ENCODE peak calls at places on chromosomes 6 and 20, in four cellular contexts. One of them, this sample, is unnamed.

GRCh38 chr6:34051339-34051919 is 94.5 kb downstream of the GRM4 start:
- DNase-seq in ascending aorta: no peak
- DNase-seq in epithelial cell of proximal tubule: no peak
- DNase-seq in AG08395: no peak
- DNase-seq in this sample: no peak

GRCh38 chr20:57123139-57123903 is 143.1 kb downstream of the BMP7 start:
- DNase-seq in ascending aorta: no peak
- DNase-seq in AG08395: no peak
- DNase-seq in epithelial cell of proximal tubule: no peak
- DNase-seq in this sample: no peak

GRCh38 chr6:158769696-158770446 is 49.3 kb downstream of the EZR start:
- DNase-seq in AG08395: no peak
- DNase-seq in epithelial cell of proximal tubule: no peak
- DNase-seq in ascending aorta: no peak
- DNase-seq in this sample: no peak

GRCh38 chr6:170186006-170186908 is 104.6 kb downstream of the DLL1 start:
- DNase-seq in AG08395: no peak
- DNase-seq in ascending aorta: no peak
- DNase-seq in epithelial cell of proximal tubule: no peak
- DNase-seq in this sample: no peak

GRCh38 chr6:27688014-27688586 is 215.2 kb upstream of the ZNF184 start:
- DNase-seq in AG08395: peak; percentile 61
- DNase-seq in epithelial cell of proximal tubule: no peak
- DNase-seq in ascending aorta: peak; percentile 33
- DNase-seq in this sample: peak; percentile 71

GRCh38 chr20:45967551-45968080 is 4.4 kb downstream of the ZNF335 start:
- DNase-seq in epithelial cell of proximal tubule: no peak
- DNase-seq in ascending aorta: no peak
- DNase-seq in AG08395: no peak
- DNase-seq in this sample: no peak

GRCh38 chr6:81743649-81744048 is 8.8 kb downstream of the TENT5A start:
- DNase-seq in ascending aorta: no peak
- DNase-seq in AG08395: no peak
- DNase-seq in epithelial cell of proximal tubule: no peak
- DNase-seq in this sample: no peak

GRCh38 chr20:47146703-47147102 is 209.8 kb downstream of the ZMYND8 start:
- DNase-seq in AG08395: peak; percentile 67
- DNase-seq in epithelial cell of proximal tubule: peak; percentile 73
- DNase-seq in ascending aorta: no peak
- DNase-seq in this sample: peak; percentile 68

GRCh38 chr6:138987299-138987642 is 782 bp downstream of the REPS1 start:
- DNase-seq in epithelial cell of proximal tubule: no peak
- DNase-seq in ascending aorta: no peak
- DNase-seq in AG08395: no peak
- DNase-seq in this sample: no peak

GRCh38 chr20:64065973-64066341 is 3.0 kb downstream of the TCEA2 start:
- DNase-seq in epithelial cell of proximal tubule: peak; percentile 49
- DNase-seq in AG08395: peak; percentile 86
- DNase-seq in ascending aorta: no peak
- DNase-seq in this sample: peak; percentile 69

GRCh38 chr6:146876271-146877151 is 277.7 kb downstream of the ADGB start:
- DNase-seq in ascending aorta: no peak
- DNase-seq in AG08395: no peak
- DNase-seq in epithelial cell of proximal tubule: no peak
- DNase-seq in this sample: no peak

GRCh38 chr6:52603000-52603795 is 26.3 kb upstream of the TRAM2 start:
- DNase-seq in AG08395: peak; percentile 54
- DNase-seq in epithelial cell of proximal tubule: no peak
- DNase-seq in ascending aorta: no peak
- DNase-seq in this sample: peak; percentile 50

GRCh38 chr6:91631227-91631626 is 1044.4 kb upstream of the MAP3K7 start:
- DNase-seq in epithelial cell of proximal tubule: no peak
- DNase-seq in AG08395: no peak
- DNase-seq in ascending aorta: no peak
- DNase-seq in this sample: no peak

GRCh38 chr20:50744143-50744792 is 12.9 kb downstream of the PARD6B start:
- DNase-seq in AG08395: peak; percentile 90
- DNase-seq in ascending aorta: no peak
- DNase-seq in epithelial cell of proximal tubule: no peak
- DNase-seq in this sample: peak; percentile 91

GRCh38 chr6:126716012-126716411 is 376.1 kb downstream of the CENPW start:
- DNase-seq in ascending aorta: no peak
- DNase-seq in epithelial cell of proximal tubule: no peak
- DNase-seq in AG08395: peak; percentile 33
- DNase-seq in this sample: peak; percentile 24

GRCh38 chr6:96153775-96154174 is 138.0 kb downstream of the FUT9 start:
- DNase-seq in AG08395: no peak
- DNase-seq in epithelial cell of proximal tubule: no peak
- DNase-seq in ascending aorta: no peak
- DNase-seq in this sample: no peak

GRCh38 chr6:106628658-106629102 is 618 bp downstream of the RTN4IP1 start:
- DNase-seq in epithelial cell of proximal tubule: no peak
- DNase-seq in AG08395: no peak
- DNase-seq in ascending aorta: no peak
- DNase-seq in this sample: no peak

GRCh38 chr6:160837146-160837545 is 135.1 kb downstream of the PLG start:
- DNase-seq in ascending aorta: no peak
- DNase-seq in epithelial cell of proximal tubule: no peak
- DNase-seq in AG08395: no peak
- DNase-seq in this sample: no peak

GRCh38 chr6:13307508-13307995 is 20.8 kb downstream of the TBC1D7 start:
- DNase-seq in AG08395: no peak
- DNase-seq in ascending aorta: no peak
- DNase-seq in epithelial cell of proximal tubule: no peak
- DNase-seq in this sample: peak; percentile 67

GRCh38 chr6:20411953-20412352 is 10.3 kb downstream of the E2F3 start:
- DNase-seq in epithelial cell of proximal tubule: no peak
- DNase-seq in AG08395: no peak
- DNase-seq in ascending aorta: no peak
- DNase-seq in this sample: no peak

GRCh38 chr6:129498950-129499870 is 210.8 kb downstream of the ARHGAP18 start:
- DNase-seq in epithelial cell of proximal tubule: no peak
- DNase-seq in ascending aorta: no peak
- DNase-seq in AG08395: peak; percentile 47
- DNase-seq in this sample: peak; percentile 55

GRCh38 chr20:13650474-13650873 is 11.7 kb upstream of the TASP1 start:
- DNase-seq in AG08395: no peak
- DNase-seq in epithelial cell of proximal tubule: no peak
- DNase-seq in ascending aorta: no peak
- DNase-seq in this sample: no peak

GRCh38 chr6:122833229-122833556 is 44.1 kb downstream of the SMPDL3A start:
- DNase-seq in ascending aorta: no peak
- DNase-seq in epithelial cell of proximal tubule: no peak
- DNase-seq in AG08395: peak; percentile 14
- DNase-seq in this sample: no peak

GRCh38 chr6:35302604-35303218 is 5.1 kb downstream of the DEF6 start:
- DNase-seq in epithelial cell of proximal tubule: no peak
- DNase-seq in AG08395: peak; percentile 38
- DNase-seq in ascending aorta: peak; percentile 42
- DNase-seq in this sample: peak; percentile 43

GRCh38 chr20:38534756-38535155 is 46.2 kb upstream of the ADIG start:
- DNase-seq in ascending aorta: no peak
- DNase-seq in AG08395: no peak
- DNase-seq in epithelial cell of proximal tubule: no peak
- DNase-seq in this sample: no peak

GRCh38 chr6:167766986-167767714 is 59.6 kb upstream of the AFDN start:
- DNase-seq in AG08395: no peak
- DNase-seq in epithelial cell of proximal tubule: no peak
- DNase-seq in ascending aorta: no peak
- DNase-seq in this sample: no peak

GRCh38 chr20:17644451-17644850 is 37.6 kb downstream of the RRBP1 start:
- DNase-seq in ascending aorta: no peak
- DNase-seq in epithelial cell of proximal tubule: no peak
- DNase-seq in AG08395: no peak
- DNase-seq in this sample: no peak

GRCh38 chr20:1720845-1721475 is 63.4 kb upstream of the SIRPG start:
- DNase-seq in epithelial cell of proximal tubule: no peak
- DNase-seq in AG08395: no peak
- DNase-seq in ascending aorta: no peak
- DNase-seq in this sample: no peak